ENCODE peak calls at places on chromosomes 16 and 17, in nine cellular contexts. L, H, A, W, C, Y, N, I and V are unnamed samples.
A peak's percentile ranks its signal among the peaks of the same experiment; 100 is the strongest.

GRCh38 chr17:41199421-41200098 is 9.9 kb downstream of the KRTAP9-1 start:
- DNase-seq in L (no peak), N (no peak), A (no peak), H (no peak), C (no peak), I (no peak), W (no peak), Y (no peak), V (no peak)

GRCh38 chr17:58336456-58337094 is 8.0 kb upstream of the TSPOAP1 start:
- DNase-seq in H (no peak), A (no peak), Y (peak; percentile 48), W (no peak), I (no peak), N (peak; percentile 49), L (no peak), C (no peak), V (no peak)

GRCh38 chr17:50911890-50912289 is 45.7 kb upstream of the TOB1 start:
- DNase-seq in A (no peak), W (no peak), Y (no peak), N (no peak), H (no peak), L (no peak), I (no peak), C (no peak), V (no peak)

GRCh38 chr17:16442594-16443389 is 27.4 kb downstream of the TRPV2 start:
- DNase-seq in A (no peak), I (no peak), Y (peak; percentile 9), W (peak; percentile 22), C (no peak), N (peak; percentile 57), H (no peak), L (no peak), V (no peak)

GRCh38 chr17:78130439-78131101 is at the start of gene TMC8:
- DNase-seq in Y (peak; percentile 96), H (peak; percentile 67), W (no peak), L (no peak), I (peak; percentile 78), N (no peak), C (no peak), A (peak; percentile 39), V (no peak)

GRCh38 chr17:61504697-61505096 is 52.5 kb downstream of the TBX4 start:
- DNase-seq in I (no peak), Y (no peak), A (no peak), C (peak; percentile 44), N (peak; percentile 76), L (no peak), W (peak; percentile 68), H (no peak), V (no peak)

GRCh38 chr16:3824121-3824795 is 56.3 kb downstream of the CREBBP start:
- DNase-seq in C (no peak), H (no peak), Y (no peak), L (no peak), A (no peak), W (no peak), N (no peak), I (no peak), V (no peak)

GRCh38 chr17:27457731-27458523 is 1.7 kb downstream of the KSR1 start:
- DNase-seq in A (no peak), L (no peak), N (peak; percentile 50), Y (no peak), W (no peak), I (no peak), H (no peak), C (no peak), V (peak; percentile 61)

GRCh38 chr16:893360-893759 is 77.4 kb downstream of the LMF1 start:
- DNase-seq in L (no peak), W (no peak), A (no peak), N (no peak), H (peak; percentile 51), I (peak; percentile 7), C (peak; percentile 27), Y (no peak), V (no peak)

GRCh38 chr16:79723583-79724168 is 123.1 kb upstream of the MAF start:
- DNase-seq in Y (no peak), W (no peak), A (no peak), L (no peak), I (no peak), C (no peak), H (no peak), N (no peak), V (peak; percentile 48)

DNA sequence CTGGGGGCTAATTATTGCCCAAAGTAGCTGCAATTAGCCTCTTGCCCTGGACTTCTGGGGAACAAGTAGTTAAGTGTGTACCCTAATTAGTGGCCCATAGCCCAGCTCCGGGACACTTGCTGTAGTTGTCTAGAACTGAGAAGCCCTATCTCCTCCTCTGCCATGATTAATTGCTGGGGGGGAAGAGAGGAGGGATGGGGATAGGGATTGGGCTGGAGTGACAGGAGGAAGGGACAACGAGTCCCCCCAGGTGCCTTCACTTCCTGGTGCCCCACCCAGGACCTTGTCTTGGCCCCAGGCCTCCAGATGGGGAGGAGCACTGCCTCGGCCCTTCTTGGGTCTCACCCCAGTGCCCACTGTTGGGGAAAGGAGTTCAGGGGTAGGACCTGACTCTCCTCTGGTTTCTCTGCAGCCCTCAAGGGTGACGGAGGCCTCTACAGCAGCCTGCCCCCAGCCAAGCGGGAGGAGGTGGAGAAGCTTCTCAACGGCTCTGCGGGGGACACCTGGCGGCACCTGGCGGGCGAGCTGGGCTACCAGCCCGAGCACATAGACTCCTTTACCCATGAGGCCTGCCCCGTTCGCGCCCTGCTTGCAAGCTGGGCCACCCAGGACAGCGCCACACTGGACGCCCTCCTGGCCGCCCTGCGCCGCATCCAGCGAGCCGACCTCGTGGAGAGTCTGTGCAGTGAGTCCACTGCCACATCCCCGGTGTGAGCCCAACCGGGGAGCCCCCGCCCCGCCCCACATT is 17.4 kb downstream of the NGFR start:
- DNase-seq in I (peak; percentile 63), Y (no peak), N (no peak), C (no peak), W (no peak), L (no peak), A (no peak), H (no peak), V (no peak)
- H3K4me1 ChIP-seq in I (peaks cover 5% of the 10 kb centered on the region), Y (no peaks in the 10 kb centered on the region), N (peaks cover 22% of the 10 kb centered on the region), C (peaks cover 19% of the 10 kb centered on the region), W (peaks cover 24% of the 10 kb centered on the region), L (peaks cover 47% of the 10 kb centered on the region), A (peaks cover 62% of the 10 kb centered on the region), H (peaks cover 35% of the 10 kb centered on the region), V (peaks cover 5% of the 10 kb centered on the region)

GRCh38 chr16:50282010-50282538 is 15.7 kb downstream of the ADCY7 start:
- DNase-seq in H (peak; percentile 90), A (peak; percentile 53), L (no peak), Y (peak; percentile 84), W (no peak), C (no peak), N (peak; percentile 90), I (peak; percentile 90), V (no peak)

GRCh38 chr16:50281391-50282009 is 15.1 kb downstream of the ADCY7 start:
- DNase-seq in N (no peak), L (no peak), A (no peak), I (peak; percentile 57), H (peak; percentile 49), C (no peak), W (no peak), Y (no peak), V (no peak)

GRCh38 chr16:50279142-50279865 is 13.0 kb downstream of the ADCY7 start:
- DNase-seq in A (peak; percentile 61), I (peak; percentile 85), L (no peak), W (no peak), C (no peak), Y (no peak), H (peak; percentile 81), N (peak; percentile 18), V (no peak)

GRCh38 chr16:50282955-50283631 is 16.7 kb downstream of the ADCY7 start:
- DNase-seq in H (peak; percentile 56), I (peak; percentile 42), A (no peak), W (no peak), C (no peak), Y (peak; percentile 25), N (no peak), L (no peak), V (no peak)

DNA sequence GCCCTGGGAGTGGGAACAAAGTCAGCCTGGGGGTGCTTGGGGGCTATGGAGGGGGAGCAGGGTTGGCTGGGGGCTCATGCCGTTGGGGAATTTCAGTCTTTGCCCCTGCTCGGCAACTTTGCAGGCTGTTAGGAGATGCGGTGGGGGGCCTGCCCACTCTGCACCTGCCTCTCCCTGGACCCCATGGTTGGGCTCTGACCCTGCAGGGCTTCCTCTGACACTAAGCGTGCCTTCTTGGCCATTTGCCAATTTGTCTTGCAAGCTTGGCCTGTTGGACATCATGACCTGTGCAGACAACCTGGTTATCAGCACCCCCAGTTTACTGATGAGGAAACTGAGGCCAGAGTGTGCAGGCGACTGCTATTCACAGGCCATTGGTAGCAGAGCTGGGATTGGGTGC is 14.6 kb downstream of the ADCY7 start:
- DNase-seq in I (peak; percentile 47), N (no peak), H (peak; percentile 36), C (no peak), Y (peak; percentile 24), L (no peak), A (no peak), W (no peak), V (no peak)
- H3K4me3 ChIP-seq in I (no peak overlapping the region), N (no peak overlapping the region), H (no peak overlapping the region), C (no peak overlapping the region), Y (no peak overlapping the region), L (no peak overlapping the region), A (no peak overlapping the region), W (no peak overlapping the region), V (no peak overlapping the region)

GRCh38 chr16:35411156-35411555 is 1951.7 kb downstream of the TP53TG3F start:
- DNase-seq in L (no peak), A (no peak), Y (no peak), N (no peak), C (no peak), I (no peak), H (no peak), W (no peak), V (no peak)
- H3K9me3 ChIP-seq in L (peaks cover 20% of the 10 kb centered on the region), A (peaks cover 13% of the 10 kb centered on the region), Y (no peaks in the 10 kb centered on the region), N (peaks cover 2% of the 10 kb centered on the region), C (no peaks in the 10 kb centered on the region), I (no peaks in the 10 kb centered on the region), H (peaks cover 3% of the 10 kb centered on the region), W (no peaks in the 10 kb centered on the region), V (no peaks in the 10 kb centered on the region)

DNA sequence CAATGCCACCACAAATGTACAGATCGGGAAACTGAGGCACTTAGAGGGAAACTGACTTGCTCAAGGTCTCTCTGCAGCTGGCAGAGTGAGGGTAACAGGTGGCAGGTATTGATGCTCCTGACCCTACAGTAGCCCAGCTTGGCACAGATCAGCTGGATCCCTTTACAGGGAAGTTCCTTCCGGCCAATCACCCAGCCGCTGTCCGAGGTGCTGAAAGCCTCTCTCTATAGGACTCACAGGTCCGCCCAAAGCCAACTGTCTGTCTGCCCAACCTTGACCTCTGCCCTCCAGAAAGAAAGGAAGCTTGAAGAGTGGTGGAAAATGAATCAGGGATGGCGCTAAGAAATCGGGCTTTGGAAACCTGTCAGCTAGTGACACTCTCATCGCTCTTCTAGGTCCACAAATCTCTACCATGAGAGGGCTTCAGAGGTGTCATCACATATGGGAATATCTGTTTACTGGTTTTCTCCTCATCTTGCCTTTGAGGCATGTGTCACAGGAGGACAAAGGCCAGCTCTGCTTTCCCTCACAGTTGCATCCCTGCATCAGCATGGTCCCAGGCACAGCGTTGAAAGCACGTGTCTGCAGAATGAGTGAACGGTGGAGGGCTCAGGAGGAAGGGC is 246.2 kb downstream of the KATNIP start:
- DNase-seq in Y (no peak), C (peak; percentile 28), L (peak; percentile 4), W (peak; percentile 43), H (no peak), N (peak; percentile 62), A (peak; percentile 36), I (peak; percentile 80), V (no peak)
- H3K4me1 ChIP-seq in Y (no peaks in the 10 kb centered on the region), C (no peaks in the 10 kb centered on the region), L (no peaks in the 10 kb centered on the region), W (no peaks in the 10 kb centered on the region), H (no peaks in the 10 kb centered on the region), N (no peaks in the 10 kb centered on the region), A (no peaks in the 10 kb centered on the region), I (no peaks in the 10 kb centered on the region), V (no peaks in the 10 kb centered on the region)